ENCODE peak calls at places on chromosomes 13 and 19, in eight cellular contexts. Z is sigmoid colon; M is PC-9; N is CD8-positive, alpha-beta memory T cell; C is mesenchymal stem cell; H is transverse colon; E is right lobe of liver; O is ovary. K is an unnamed sample. For H3K36me3, the result is how much of the 10 kb centered on the place peaks cover.

GRCh38 chr19:33747273-33747672 is 49.4 kb upstream of the KCTD15 start:
- DNase-seq in E (no peak), H (no peak), O (no peak), M (no peak), Z (no peak), N (no peak), C (no peak), K (no peak)

GRCh38 chr19:45357445-45357783 is 13.0 kb downstream of the ERCC2 start:
- DNase-seq in E (no peak), N (no peak), C (no peak), Z (no peak), O (no peak), M (no peak), H (no peak), K (no peak)

GRCh38 chr13:97944396-97945029 is 9.0 kb upstream of the IPO5 start:
- DNase-seq in E (no peak), Z (no peak), M (no peak), C (peak), N (no peak), O (no peak), H (no peak), K (no peak)

GRCh38 chr13:46675016-46675415 is 121.9 kb downstream of the ESD start:
- DNase-seq in C (no peak), N (no peak), E (no peak), M (no peak), Z (no peak), H (no peak), O (no peak), K (no peak)

GRCh38 chr13:27117158-27117557 is 54.5 kb downstream of the USP12 start:
- DNase-seq in N (no peak), M (no peak), H (no peak), O (no peak), E (no peak), C (no peak), Z (no peak), K (no peak)

GRCh38 chr19:17868669-17869068 is 3.1 kb upstream of the SLC5A5 start:
- DNase-seq in E (no peak), M (no peak), O (no peak), H (no peak), N (no peak), C (no peak), Z (no peak), K (no peak)

GRCh38 chr13:31793246-31793645 is 53.9 kb downstream of the RXFP2 start:
- DNase-seq in O (no peak), H (no peak), Z (no peak), M (no peak), C (no peak), E (no peak), N (no peak), K (no peak)

GRCh38 chr19:39409886-39410619 is 2.4 kb upstream of the PLEKHG2 start:
- DNase-seq in H (peak), N (peak), C (peak), E (peak), M (peak), Z (peak), O (peak), K (peak)

GRCh38 chr13:95246292-95247082 is 54.8 kb downstream of the ABCC4 start:
- DNase-seq in C (no peak), Z (no peak), H (no peak), N (no peak), E (no peak), O (no peak), M (peak), K (no peak)

GRCh38 chr13:44425041-44425814 is 51.6 kb downstream of the SERP2 start:
- DNase-seq in N (no peak), E (no peak), M (no peak), H (no peak), O (no peak), C (peak), Z (no peak), K (no peak)

GRCh38 chr19:20444202-20444885 is 121.2 kb downstream of the ZNF737 start:
- DNase-seq in H (no peak), O (no peak), C (no peak), Z (no peak), M (no peak), N (no peak), E (no peak), K (no peak)

GRCh38 chr19:46109876-46110275 is 14.6 kb downstream of the IGFL3 start:
- DNase-seq in N (no peak), O (no peak), Z (no peak), M (no peak), C (no peak), E (no peak), H (no peak), K (no peak)

GRCh38 chr19:43575955-43576451 is 402 bp downstream of the PINLYP start:
- DNase-seq in E (no peak), M (peak), N (no peak), C (no peak), Z (no peak), H (no peak), O (peak), K (no peak)

GRCh38 chr19:14467391-14467790 is 7.8 kb downstream of the PTGER1 start:
- DNase-seq in M (no peak), E (no peak), Z (no peak), H (no peak), O (no peak), N (no peak), C (no peak), K (no peak)

GRCh38 chr19:17847538-17848366 is at the start of gene JAK3:
- DNase-seq in C (peak), N (peak), Z (no peak), O (peak), E (peak), H (peak), M (no peak), K (peak)

GRCh38 chr19:16457195-16457953 is 14.4 kb downstream of the EPS15L1 start:
- DNase-seq in H (no peak), E (no peak), C (peak), O (peak), N (no peak), M (peak), Z (peak), K (no peak)

GRCh38 chr13:33125821-33126570 is 109.8 kb downstream of the KL start:
- DNase-seq in C (peak), N (no peak), H (no peak), E (peak), O (peak), Z (peak), M (peak), K (no peak)

GRCh38 chr19:43511324-43511723 is 6.8 kb upstream of the PHLDB3 start:
- DNase-seq in C (no peak), M (no peak), O (no peak), N (no peak), E (no peak), H (peak), Z (no peak), K (no peak)

GRCh38 chr19:7509625-7510024 is 6.3 kb upstream of the ZNF358 start:
- DNase-seq in H (no peak), M (no peak), E (no peak), N (no peak), C (no peak), O (no peak), Z (no peak), K (no peak)

GRCh38 chr13:97005631-97006262 is 11.5 kb upstream of the OXGR1 start:
- DNase-seq in Z (no peak), C (peak), O (no peak), M (no peak), N (no peak), E (no peak), H (no peak), K (no peak)

GRCh38 chr19:5434970-5435641 is 20.1 kb upstream of the ZNRF4 start:
- DNase-seq in H (no peak), C (peak), Z (no peak), N (no peak), M (no peak), E (no peak), O (no peak), K (no peak)

GRCh38 chr13:49993666-49994065 is 3.2 kb upstream of the TRIM13 start:
- DNase-seq in N (no peak), O (no peak), E (no peak), C (no peak), M (no peak), Z (no peak), H (no peak), K (no peak)

GRCh38 chr13:21800847-21801616 is 130.2 kb downstream of the FGF9 start:
- DNase-seq in M (no peak), E (no peak), N (no peak), H (no peak), O (no peak), Z (no peak), C (no peak), K (no peak)

GRCh38 chr13:50651916-50652315 is 191.6 kb downstream of the DLEU7 start:
- DNase-seq in C (no peak), Z (no peak), E (no peak), M (no peak), O (no peak), N (no peak), H (no peak), K (no peak)

GRCh38 chr19:45146251-45146650 is 14.5 kb downstream of the NKPD1 start:
- DNase-seq in Z (no peak), N (no peak), M (no peak), C (no peak), O (no peak), H (no peak), E (no peak), K (no peak)

GRCh38 chr13:66224644-66225043 is 1005.5 kb downstream of the PCDH9 start:
- DNase-seq in E (no peak), C (peak), H (no peak), N (no peak), M (no peak), O (no peak), Z (no peak), K (no peak)

GRCh38 chr13:108227651-108228272 is 9.6 kb downstream of the ABHD13 start:
- DNase-seq in N (no peak), H (no peak), E (no peak), Z (no peak), O (no peak), C (peak), M (no peak), K (no peak)

GRCh38 chr13:99806671-99807070 is 164.9 kb downstream of the ZIC5 start:
- DNase-seq in C (no peak), O (no peak), H (no peak), M (no peak), Z (no peak), N (no peak), E (no peak), K (no peak)

GRCh38 chr13:91264484-91264883 is 83.0 kb upstream of the MIR17HG start:
- DNase-seq in H (no peak), O (no peak), N (no peak), M (no peak), E (no peak), C (no peak), Z (no peak), K (no peak)

GRCh38 chr19:2469102-2469914 is 6.6 kb upstream of the GADD45B start:
- DNase-seq in M (peak), E (no peak), Z (no peak), N (no peak), H (no peak), O (no peak), C (peak), K (no peak)
- H3K27ac ChIP-seq in M (peak), E (no peak), Z (no peak), N (no peak), H (no peak), O (no peak), C (no peak), K (no peak)

GRCh38 chr19:3782903-3783302 is 3.3 kb downstream of the MATK start:
- DNase-seq in O (no peak), H (no peak), Z (no peak), E (no peak), N (no peak), C (no peak), M (no peak), K (no peak)
- H3K36me3 ChIP-seq in O (under half), H (under half), Z (under half), E (under half), N (under half), C (under half), M (under half), K (under half)

GRCh38 chr13:106374631-106375030 is 160.8 kb downstream of the EFNB2 start:
- DNase-seq in E (no peak), N (no peak), O (no peak), H (no peak), C (no peak), Z (no peak), M (no peak), K (no peak)

GRCh38 chr13:106377341-106377740 is 158.1 kb downstream of the EFNB2 start:
- DNase-seq in N (no peak), H (no peak), E (no peak), Z (no peak), C (no peak), M (no peak), O (no peak), K (no peak)

GRCh38 chr13:106375085-106375484 is 160.4 kb downstream of the EFNB2 start:
- DNase-seq in E (no peak), H (no peak), M (no peak), C (no peak), N (no peak), O (no peak), Z (no peak), K (no peak)

GRCh38 chr13:106378263-106378662 is 157.2 kb downstream of the EFNB2 start:
- DNase-seq in C (no peak), O (no peak), N (no peak), H (no peak), E (no peak), Z (no peak), M (no peak), K (no peak)

DNA sequence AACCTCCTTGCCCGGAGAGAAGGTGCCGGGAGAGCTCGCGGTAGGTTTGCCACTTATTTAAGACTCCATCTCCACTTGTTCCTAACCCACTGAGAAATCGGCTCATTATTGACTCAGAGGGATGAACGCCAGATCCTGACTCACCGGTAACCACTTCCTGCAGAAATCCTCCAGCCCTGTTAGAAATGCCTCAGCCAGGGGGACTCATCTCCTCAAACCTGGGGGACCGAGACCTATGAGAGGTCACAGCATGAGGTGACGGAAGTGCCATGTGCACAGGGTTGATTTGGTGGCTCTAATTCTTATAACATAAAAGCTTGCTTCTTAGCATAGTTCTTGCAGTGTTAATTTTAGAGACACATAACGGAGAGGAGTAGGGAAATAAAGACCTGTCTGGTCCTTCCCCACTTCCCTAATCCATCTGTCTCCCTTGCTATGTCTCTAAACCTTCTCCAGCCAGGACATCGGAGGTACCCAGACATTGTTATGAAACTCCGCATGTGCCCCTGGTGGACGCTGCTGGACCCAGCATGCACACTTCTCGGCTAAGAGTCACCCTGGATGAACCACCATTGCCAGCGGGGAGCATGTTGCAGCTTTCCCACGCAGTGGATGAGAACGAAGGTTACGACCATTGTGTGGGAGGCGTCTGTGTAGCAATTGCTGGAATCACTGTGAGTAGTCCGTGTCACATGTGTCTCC is 158.9 kb downstream of the EFNB2 start:
- DNase-seq in O (no peak), Z (peak), N (no peak), M (peak), H (no peak), C (peak), E (no peak), K (peak)
- H3K27ac ChIP-seq in O (no peak), Z (no peak), N (no peak), M (peak), H (no peak), C (no peak), E (no peak), K (no peak)

GRCh38 chr13:84211048-84211447 is 328.8 kb upstream of the SLITRK1 start:
- DNase-seq in N (no peak), M (no peak), E (no peak), H (no peak), Z (no peak), C (no peak), O (no peak), K (no peak)
- H3K36me3 ChIP-seq in N (under half), M (under half), E (under half), H (under half), Z (under half), C (under half), O (under half), K (under half)

GRCh38 chr13:29758591-29759114 is 91.8 kb downstream of the UBL3 start:
- DNase-seq in C (peak), M (peak), H (peak), Z (no peak), O (no peak), N (peak), E (no peak), K (no peak)

GRCh38 chr13:29753593-29754485 is 96.6 kb downstream of the UBL3 start:
- DNase-seq in M (no peak), H (no peak), Z (no peak), N (no peak), O (no peak), E (no peak), C (peak), K (no peak)

GRCh38 chr13:29760561-29760960 is 89.9 kb downstream of the UBL3 start:
- DNase-seq in H (no peak), O (no peak), Z (no peak), E (no peak), N (no peak), M (no peak), C (no peak), K (no peak)

GRCh38 chr13:29754486-29754806 is 96.0 kb downstream of the UBL3 start:
- DNase-seq in N (no peak), E (no peak), M (peak), H (no peak), Z (no peak), O (no peak), C (peak), K (no peak)

DNA sequence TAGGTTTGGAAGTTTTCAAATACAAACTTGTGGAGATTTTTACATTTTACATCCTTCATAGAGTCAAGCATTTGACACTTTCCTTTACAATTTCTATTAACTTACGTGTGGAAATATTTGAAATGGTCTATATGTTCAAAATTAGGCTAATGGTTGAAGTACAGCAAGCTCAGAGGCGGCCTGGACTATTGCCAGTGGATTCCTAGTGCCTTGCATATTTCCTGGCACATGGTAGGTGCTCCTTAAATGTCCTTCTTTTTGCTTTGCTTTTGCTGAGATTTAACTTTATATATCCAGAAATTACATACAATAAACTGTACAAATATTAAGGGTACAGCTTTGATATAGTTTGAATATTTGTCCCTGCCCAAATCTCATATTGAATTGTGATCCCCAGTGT is 93.9 kb downstream of the UBL3 start:
- DNase-seq in N (no peak), E (no peak), M (no peak), O (no peak), Z (no peak), C (no peak), H (no peak), K (no peak)
- H3K27ac ChIP-seq in N (no peak), E (no peak), M (no peak), O (no peak), Z (no peak), C (no peak), H (no peak), K (no peak)

GRCh38 chr19:3494051-3494450 is 6.4 kb downstream of the DOHH start:
- DNase-seq in E (no peak), M (no peak), H (no peak), C (no peak), O (no peak), Z (no peak), N (no peak), K (no peak)
- H3K36me3 ChIP-seq in E (under half), M (under half), H (under half), C (half or more), O (under half), Z (under half), N (under half), K (under half)

GRCh38 chr19:47610902-47611301 is 2.0 kb downstream of the BICRA start:
- DNase-seq in M (no peak), C (no peak), O (no peak), Z (no peak), N (no peak), E (no peak), H (peak), K (no peak)
- H3K27ac ChIP-seq in M (no peak), C (peak), O (no peak), Z (peak), N (peak), E (peak), H (peak), K (no peak)

GRCh38 chr19:32598022-32598421 is 17.0 kb downstream of the PDCD5 start:
- DNase-seq in N (no peak), M (no peak), H (no peak), E (no peak), O (no peak), C (no peak), Z (no peak), K (no peak)
- H3K36me3 ChIP-seq in N (under half), M (under half), H (under half), E (under half), O (under half), C (under half), Z (under half), K (under half)

K was measured in aorta.